ENCODE peak calls at places on chromosomes 16 and 17, in eight cellular contexts. O, G, B, W, L, H, F and M are unnamed samples.
A peak's percentile ranks its signal among the peaks of the same experiment; 100 is the strongest.

GRCh38 chr16:1514507-1514906 is 19.0 kb upstream of the TMEM204 start:
- DNase-seq in O (no peak), G (no peak), B (no peak), W (no peak), L (no peak), H (no peak), F (no peak), M (no peak)

GRCh38 chr17:67491009-67491677 is 114.1 kb downstream of the PITPNC1 start:
- DNase-seq in O (peak; percentile 99), G (peak; percentile 82), B (peak; percentile 81), W (peak; percentile 58), L (peak; percentile 98), H (peak; percentile 77), F (peak; percentile 99), M (peak; percentile 79)

GRCh38 chr16:81273223-81273940 is 34.9 kb downstream of the BCO1 start:
- DNase-seq in O (no peak), G (no peak), B (no peak), W (no peak), L (no peak), H (no peak), F (no peak), M (no peak)

GRCh38 chr17:280216-280615 is 72.4 kb downstream of the RPH3AL start:
- DNase-seq in O (peak; percentile 45), G (peak; percentile 7), B (peak; percentile 32), W (no peak), L (no peak), H (no peak), F (no peak), M (no peak)

GRCh38 chr17:82882715-82883446 is 43.1 kb upstream of the ZNF750 start:
- DNase-seq in O (no peak), G (no peak), B (peak; percentile 93), W (peak; percentile 86), L (no peak), H (no peak), F (no peak), M (no peak)

GRCh38 chr17:17928422-17929386 is 43.5 kb downstream of the TOM1L2 start:
- DNase-seq in O (peak; percentile 45), G (no peak), B (no peak), W (no peak), L (peak; percentile 58), H (no peak), F (no peak), M (no peak)

GRCh38 chr17:77829871-77830799 is 128.4 kb upstream of the TNRC6C start:
- DNase-seq in O (no peak), G (peak; percentile 72), B (peak; percentile 51), W (no peak), L (peak; percentile 87), H (no peak), F (peak; percentile 83), M (no peak)

GRCh38 chr17:82416771-82417170 is 1.4 kb upstream of the HEXD start:
- DNase-seq in O (no peak), G (no peak), B (no peak), W (no peak), L (no peak), H (no peak), F (no peak), M (no peak)

GRCh38 chr16:346587-346986 is 5.9 kb downstream of the AXIN1 start:
- DNase-seq in O (no peak), G (no peak), B (no peak), W (no peak), L (peak; percentile 25), H (no peak), F (peak; percentile 15), M (no peak)

GRCh38 chr16:67238806-67239470 is 8.3 kb downstream of the FHOD1 start:
- DNase-seq in O (no peak), G (no peak), B (peak; percentile 42), W (peak; percentile 20), L (no peak), H (no peak), F (no peak), M (no peak)

GRCh38 chr17:39601758-39602532 is 5.8 kb downstream of the NEUROD2 start:
- DNase-seq in O (no peak), G (no peak), B (no peak), W (no peak), L (no peak), H (no peak), F (no peak), M (no peak)

GRCh38 chr17:47305302-47305923 is 18.3 kb upstream of the EFCAB13 start:
- DNase-seq in O (no peak), G (no peak), B (no peak), W (no peak), L (peak; percentile 96), H (peak; percentile 77), F (peak; percentile 92), M (peak; percentile 78)

GRCh38 chr17:51152766-51153209 is 571 bp upstream of the NME1 start:
- DNase-seq in O (no peak), G (no peak), B (no peak), W (no peak), L (peak; percentile 50), H (no peak), F (no peak), M (no peak)

GRCh38 chr16:15604460-15605390 is 38.2 kb downstream of the MARF1 start:
- DNase-seq in O (no peak), G (no peak), B (no peak), W (no peak), L (no peak), H (no peak), F (no peak), M (no peak)

GRCh38 chr17:71631483-71631882 is 489.3 kb upstream of the SOX9 start:
- DNase-seq in O (no peak), G (no peak), B (no peak), W (no peak), L (peak; percentile 32), H (no peak), F (peak; percentile 53), M (peak; percentile 16)

GRCh38 chr17:34357398-34357797 is 1.1 kb downstream of the CCL13 start:
- DNase-seq in O (no peak), G (no peak), B (no peak), W (no peak), L (no peak), H (no peak), F (no peak), M (no peak)

GRCh38 chr17:63151981-63152523 is 186.0 kb downstream of the TANC2 start:
- DNase-seq in O (no peak), G (no peak), B (no peak), W (no peak), L (peak; percentile 38), H (no peak), F (peak; percentile 54), M (no peak)

GRCh38 chr17:3447625-3448024 is 14.0 kb upstream of the OR1E2 start:
- DNase-seq in O (no peak), G (no peak), B (no peak), W (no peak), L (peak; percentile 19), H (no peak), F (no peak), M (no peak)

GRCh38 chr16:87426423-87427215 is 34.5 kb downstream of the MAP1LC3B start:
- DNase-seq in O (no peak), G (no peak), B (no peak), W (no peak), L (no peak), H (no peak), F (no peak), M (no peak)

GRCh38 chr17:75517277-75517865 is 1.0 kb downstream of the TSEN54 start:
- DNase-seq in O (no peak), G (peak; percentile 15), B (peak; percentile 80), W (peak; percentile 70), L (no peak), H (peak; percentile 28), F (no peak), M (no peak)
- TF ChIP-seq CTCF in O (no peak), G (no peak), B (no peak), W (no peak), L (no peak), H (no peak), F (no peak), M (no peak)

GRCh38 chr16:30086291-30087140 is 5.2 kb downstream of the TBX6 start:
- DNase-seq in O (no peak), G (no peak), B (no peak), W (peak; percentile 22), L (no peak), H (no peak), F (no peak), M (no peak)
- H3K4me3 ChIP-seq in O (no peak overlapping the region), G (no peak overlapping the region), B (no peak overlapping the region), W (no peak overlapping the region), L (no peak overlapping the region), H (no peak overlapping the region), F (no peak overlapping the region), M (no peak overlapping the region)

GRCh38 chr16:17831330-17831729 is 360.6 kb upstream of the XYLT1 start:
- DNase-seq in O (no peak), G (no peak), B (no peak), W (no peak), L (no peak), H (no peak), F (no peak), M (no peak)
- TF ChIP-seq CTCF in O (no peak), G (no peak), B (no peak), W (no peak), L (no peak), H (no peak), F (peak; percentile 16), M (no peak)

GRCh38 chr16:3713587-3714242 is 3.6 kb downstream of the TRAP1 start:
- DNase-seq in O (no peak), G (no peak), B (no peak), W (no peak), L (no peak), H (no peak), F (no peak), M (no peak)
- H3K4me3 ChIP-seq in O (no peak overlapping the region), G (no peak overlapping the region), B (no peak overlapping the region), W (no peak overlapping the region), L (no peak overlapping the region), H (no peak overlapping the region), F (no peak overlapping the region), M (no peak overlapping the region)

GRCh38 chr17:7618608-7619007 is 3.9 kb upstream of the FXR2 start:
- DNase-seq in O (no peak), G (no peak), B (no peak), W (no peak), L (no peak), H (no peak), F (no peak), M (no peak)

GRCh38 chr17:7613769-7614421 is 802 bp downstream of the FXR2 start:
- DNase-seq in O (no peak), G (no peak), B (no peak), W (no peak), L (no peak), H (peak; percentile 22), F (peak; percentile 27), M (no peak)

GRCh38 chr17:7614422-7615264 is at the start of gene FXR2:
- DNase-seq in O (peak; percentile 100), G (peak; percentile 100), B (peak; percentile 99), W (peak; percentile 99), L (peak; percentile 100), H (peak; percentile 100), F (peak; percentile 100), M (peak; percentile 93)

GRCh38 chr17:7612294-7612640 is 2.4 kb downstream of the FXR2 start:
- DNase-seq in O (no peak), G (no peak), B (no peak), W (no peak), L (peak; percentile 34), H (no peak), F (no peak), M (no peak)

GRCh38 chr17:7615265-7615747 is 609 bp upstream of the FXR2 start:
- DNase-seq in O (no peak), G (no peak), B (no peak), W (no peak), L (no peak), H (no peak), F (no peak), M (no peak)
- TF ChIP-seq CTCF in O (no peak), G (no peak), B (no peak), W (no peak), L (no peak), H (no peak), F (no peak), M (no peak)